ENCODE peak calls at places on chromosomes 12 and 14, in four cellular contexts. S is left ventricle myocardium inferior, C is fibroblast of the aortic adventitia, P is aorta. K is an unnamed sample.

GRCh38 chr12:77841467-77842054 is 10.9 kb downstream of the NAV3 start:
- DNase-seq in S (no peak), C (no peak), P (no peak), K (no peak)

GRCh38 chr12:65720739-65721138 is 103.5 kb upstream of the HMGA2 start:
- DNase-seq in S (no peak), C (no peak), P (no peak), K (no peak)

GRCh38 chr12:63766498-63766897 is 13.2 kb upstream of the RXYLT1 start:
- DNase-seq in S (no peak), C (peak), P (no peak), K (no peak)

GRCh38 chr14:100108840-100109593 is 43.8 kb downstream of the EVL start:
- DNase-seq in S (no peak), C (peak), P (no peak), K (no peak)

GRCh38 chr12:102095677-102096263 is 24.1 kb downstream of the NUP37 start:
- DNase-seq in S (no peak), C (peak), P (no peak), K (no peak)

GRCh38 chr14:53441789-53442188 is 288.7 kb upstream of the DDHD1 start:
- DNase-seq in S (no peak), C (no peak), P (no peak), K (no peak)

GRCh38 chr12:99552022-99552421 is 95.5 kb upstream of the GARIN6 start:
- DNase-seq in S (no peak), C (no peak), P (no peak), K (no peak)

GRCh38 chr12:14836336-14837210 is 6.8 kb downstream of the ART4 start:
- DNase-seq in S (no peak), C (peak), P (no peak), K (no peak)

GRCh38 chr12:7038591-7038990 is 20.3 kb upstream of the LPCAT3 start:
- DNase-seq in S (no peak), C (no peak), P (no peak), K (no peak)

GRCh38 chr12:89225401-89225800 is 126.9 kb downstream of the DUSP6 start:
- DNase-seq in S (peak), C (peak), P (no peak), K (no peak)

GRCh38 chr14:94332587-94332986 is 9.5 kb upstream of the SERPINA6 start:
- DNase-seq in S (no peak), C (no peak), P (no peak), K (no peak)

GRCh38 chr14:23438130-23438893 is 2.9 kb upstream of the MYH7 start:
- DNase-seq in S (peak), C (no peak), P (no peak), K (peak)

GRCh38 chr14:101242442-101243385 is 318.6 kb upstream of the DIO3 start:
- DNase-seq in S (no peak), C (no peak), P (peak), K (peak)
- H3K4me3 ChIP-seq in S (no peak), C (no peak), P (no peak), K (no peak)

GRCh38 chr14:64502476-64503183 is 1.0 kb downstream of the ZBTB25 start:
- DNase-seq in S (no peak), C (peak), P (no peak), K (no peak)
- H3K4me3 ChIP-seq in S (peak), C (peak), P (peak), K (peak)

GRCh38 chr14:101788016-101788695 is 26.6 kb downstream of the PPP2R5C start:
- DNase-seq in S (no peak), C (no peak), P (no peak), K (no peak)
- H3K4me3 ChIP-seq in S (no peak), C (no peak), P (no peak), K (no peak)

GRCh38 chr14:80213602-80214001 is 2.3 kb upstream of the DIO2 start:
- DNase-seq in S (no peak), C (peak), P (no peak), K (no peak)

GRCh38 chr14:80215081-80215480 is 3.8 kb upstream of the DIO2 start:
- DNase-seq in S (no peak), C (peak), P (no peak), K (no peak)

GRCh38 chr14:80208426-80208950 is 2.8 kb downstream of the DIO2 start:
- DNase-seq in S (no peak), C (no peak), P (no peak), K (no peak)

GRCh38 chr14:80211143-80212024 is at the start of gene DIO2:
- DNase-seq in S (peak), C (peak), P (no peak), K (peak)

GRCh38 chr14:80212025-80212402 is 710 bp upstream of the DIO2 start:
- DNase-seq in S (no peak), C (peak), P (no peak), K (no peak)
- H3K4me3 ChIP-seq in S (peak), C (peak), P (peak), K (peak)

K was measured in psoas muscle.